ENCODE peak calls at places on chromosomes 13 and 19, in seven cellular contexts. I is IMR-90; Z is mucosa of descending colon; G is keratinocyte; Y is CD8-positive, alpha-beta T cell; R is GM12878; V is DND-41. O is an unnamed sample.

GRCh38 chr13:64371045-64371444 is 2859.1 kb downstream of the PCDH9 start:
- DNase-seq in G (no peak), Y (no peak), Z (no peak), R (no peak), V (no peak), I (peak; percentile 41), O (no peak)

GRCh38 chr13:39483326-39483725 is 119.7 kb downstream of the LHFPL6 start:
- DNase-seq in Y (no peak), I (peak; percentile 18), Z (no peak), V (no peak), R (no peak), G (no peak), O (no peak)

GRCh38 chr13:77325371-77325941 is 1.4 kb downstream of the MYCBP2 start:
- DNase-seq in Z (no peak), V (peak; percentile 33), R (no peak), G (no peak), Y (no peak), I (no peak), O (no peak)

GRCh38 chr19:48752511-48753365 is at the start of gene FUT1:
- DNase-seq in V (no peak), R (no peak), I (no peak), Z (peak; percentile 72), Y (peak; percentile 49), G (peak; percentile 48), O (peak; percentile 54)

GRCh38 chr13:23506821-23507210 is 63.4 kb upstream of the TNFRSF19 start:
- DNase-seq in G (no peak), V (no peak), Z (no peak), Y (no peak), I (peak; percentile 98), R (no peak), O (peak; percentile 51)

GRCh38 chr13:28531195-28531955 is 36.4 kb upstream of the FLT1 start:
- DNase-seq in V (no peak), G (no peak), R (no peak), I (peak; percentile 30), Z (peak; percentile 38), Y (no peak), O (peak; percentile 36)

GRCh38 chr13:110438211-110438610 is 123.3 kb downstream of the RAB20 start:
- DNase-seq in Z (no peak), G (no peak), I (no peak), R (no peak), V (no peak), Y (no peak), O (no peak)

GRCh38 chr13:95235199-95235726 is 66.0 kb downstream of the ABCC4 start:
- DNase-seq in V (no peak), R (no peak), G (no peak), I (no peak), Z (no peak), Y (no peak), O (no peak)

GRCh38 chr19:46979770-46980105 is 39.9 kb upstream of the NPAS1 start:
- DNase-seq in Y (no peak), I (no peak), Z (no peak), R (no peak), G (no peak), V (no peak), O (no peak)

GRCh38 chr19:9785367-9786331 is 17.1 kb upstream of the ZNF846 start:
- DNase-seq in Z (peak; percentile 99), G (peak; percentile 97), I (peak; percentile 92), Y (peak; percentile 97), R (peak; percentile 67), V (peak; percentile 96), O (peak; percentile 99)

GRCh38 chr13:109113427-109113826 is 484.0 kb downstream of the MYO16 start:
- DNase-seq in G (no peak), R (no peak), Y (no peak), I (no peak), Z (no peak), V (no peak), O (no peak)

GRCh38 chr13:102091231-102091630 is 310.6 kb downstream of the FGF14 start:
- DNase-seq in I (no peak), Z (no peak), V (no peak), G (no peak), R (no peak), Y (no peak), O (peak; percentile 18)

GRCh38 chr13:48493851-48494250 is 39.0 kb downstream of the RCBTB2 start:
- DNase-seq in V (no peak), Z (no peak), Y (no peak), I (peak; percentile 12), R (no peak), G (no peak), O (no peak)

GRCh38 chr19:10517760-10518443 is 655 bp upstream of the S1PR5 start:
- DNase-seq in Y (peak; percentile 59), G (no peak), V (no peak), Z (no peak), R (no peak), I (peak; percentile 15), O (peak; percentile 26)

GRCh38 chr13:77533875-77534788 is 1.4 kb upstream of the SCEL start:
- DNase-seq in V (no peak), R (no peak), G (no peak), Y (no peak), I (no peak), Z (no peak), O (no peak)

GRCh38 chr19:46886546-46887239 is 25.9 kb downstream of the ARHGAP35 start:
- DNase-seq in V (no peak), Y (no peak), Z (no peak), G (no peak), I (peak; percentile 30), R (no peak), O (no peak)

GRCh38 chr19:44725684-44726083 is 22.8 kb upstream of the BCL3 start:
- DNase-seq in R (no peak), I (no peak), G (no peak), V (no peak), Z (peak; percentile 77), Y (no peak), O (no peak)

GRCh38 chr19:10318807-10319426 is 3.1 kb upstream of the FDX2 start:
- DNase-seq in G (no peak), Z (no peak), Y (no peak), R (no peak), I (no peak), V (no peak), O (no peak)

GRCh38 chr13:114089341-114089740 is 43.1 kb downstream of the RASA3 start:
- DNase-seq in Y (no peak), G (no peak), Z (no peak), R (no peak), V (no peak), I (no peak), O (no peak)

GRCh38 chr13:23772717-23773116 is 116.5 kb downstream of the MIPEP start:
- DNase-seq in G (no peak), R (no peak), V (no peak), Y (no peak), I (no peak), Z (no peak), O (no peak)

GRCh38 chr13:99709134-99709533 is 207.9 kb downstream of the TM9SF2 start:
- DNase-seq in I (no peak), R (no peak), G (no peak), Z (no peak), Y (no peak), V (no peak), O (no peak)

DNA sequence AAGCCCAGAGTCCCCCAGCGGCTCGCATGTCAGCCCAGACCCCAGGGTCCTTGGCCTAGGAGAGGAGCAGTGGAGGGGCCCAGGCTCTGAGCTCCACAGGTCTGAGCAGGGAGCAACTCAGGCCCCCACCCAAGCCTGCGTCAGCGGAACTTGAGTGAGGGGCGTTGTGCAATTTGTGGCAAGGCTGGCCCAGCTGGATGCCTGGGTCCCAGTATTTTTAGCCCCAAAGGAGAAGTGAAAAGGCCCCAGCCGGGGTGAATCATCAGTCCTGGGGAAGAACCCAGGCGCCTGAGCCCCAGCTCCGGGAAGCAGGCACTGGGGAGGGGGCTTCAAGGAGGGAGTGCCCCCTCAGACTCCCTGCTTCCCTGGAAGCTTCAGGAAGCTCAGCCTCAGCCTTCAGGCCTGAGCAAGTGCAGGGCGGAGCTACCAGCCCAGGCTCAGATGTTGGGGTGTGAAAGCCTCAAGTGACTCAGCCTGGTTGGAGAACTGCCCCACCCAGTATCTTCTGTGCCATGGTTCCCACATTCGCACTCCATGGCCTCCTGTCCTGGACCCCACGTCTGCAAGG is 7.2 kb downstream of the MED29 start:
- DNase-seq in G (no peak), R (no peak), I (peak; percentile 84), V (no peak), Z (peak; percentile 85), Y (peak; percentile 68), O (no peak)
- H3K4me1 ChIP-seq in G (peaks cover 40% of the 10 kb centered on the region), R (peaks cover 56% of the 10 kb centered on the region), I (peaks cover 24% of the 10 kb centered on the region), V (peaks cover 40% of the 10 kb centered on the region), Z (peaks cover 52% of the 10 kb centered on the region), Y (peaks cover 55% of the 10 kb centered on the region), O (peaks cover 22% of the 10 kb centered on the region)

GRCh38 chr19:51259348-51260245 is 8.7 kb downstream of the SIGLECL1 start:
- DNase-seq in Y (no peak), G (no peak), Z (peak; percentile 37), R (peak; percentile 12), V (peak; percentile 37), I (peak; percentile 22), O (peak; percentile 41)
- TF ChIP-seq CTCF in Y (peak; percentile 61), G (peak; percentile 81), Z (no peak), R (peak; percentile 87), V (peak; percentile 80), I (peak; percentile 46), O (peak; percentile 82)

DNA sequence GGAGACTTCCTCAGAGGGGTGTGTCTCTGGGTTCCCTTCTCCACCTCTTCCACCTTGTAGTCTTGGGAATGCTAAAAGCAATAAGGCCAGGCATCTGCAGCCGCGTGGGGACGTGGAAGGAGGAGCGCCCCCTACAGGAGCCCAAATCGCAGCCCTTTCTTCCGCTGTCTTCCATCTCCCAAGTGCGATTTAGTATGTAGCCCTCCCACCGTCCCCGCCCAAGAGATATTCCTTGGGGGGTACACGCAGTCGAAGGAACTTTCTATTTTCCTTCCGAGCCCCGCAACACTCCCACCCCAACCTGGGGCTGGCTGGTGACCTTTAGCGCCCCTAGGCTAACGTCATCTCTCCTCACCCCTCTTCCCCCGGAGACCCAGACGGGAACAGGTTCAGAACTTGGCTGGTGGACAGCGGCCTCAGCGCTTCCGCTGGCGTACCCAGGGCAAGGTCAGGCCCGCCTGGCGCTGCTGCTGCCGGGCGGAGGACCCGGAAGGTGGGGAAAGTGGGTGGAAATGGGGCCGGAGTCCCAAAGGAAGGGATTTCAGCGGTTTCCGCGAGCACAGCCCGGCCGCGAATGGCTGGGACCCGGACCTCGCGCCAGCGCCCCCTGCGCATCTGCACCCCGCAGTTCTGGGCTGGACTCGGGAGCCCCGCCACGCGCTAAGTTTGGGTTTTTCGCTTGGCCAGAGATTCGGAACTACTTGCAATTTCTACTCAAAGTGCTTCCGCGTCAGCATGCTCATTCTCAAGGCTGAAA is 2.1 kb upstream of the PCDH8 start:
- DNase-seq in R (no peak), V (no peak), I (peak; percentile 7), Y (no peak), G (no peak), Z (peak; percentile 80), O (peak; percentile 68)
- H3K4me3 ChIP-seq in R (peak overlapping the region; percentile 58), V (no peak overlapping the region), I (peak overlapping the region; percentile 51), Y (peak overlapping the region; percentile 29), G (peak overlapping the region; percentile 77), Z (peak overlapping the region; percentile 19), O (peak overlapping the region; percentile 79)

DNA sequence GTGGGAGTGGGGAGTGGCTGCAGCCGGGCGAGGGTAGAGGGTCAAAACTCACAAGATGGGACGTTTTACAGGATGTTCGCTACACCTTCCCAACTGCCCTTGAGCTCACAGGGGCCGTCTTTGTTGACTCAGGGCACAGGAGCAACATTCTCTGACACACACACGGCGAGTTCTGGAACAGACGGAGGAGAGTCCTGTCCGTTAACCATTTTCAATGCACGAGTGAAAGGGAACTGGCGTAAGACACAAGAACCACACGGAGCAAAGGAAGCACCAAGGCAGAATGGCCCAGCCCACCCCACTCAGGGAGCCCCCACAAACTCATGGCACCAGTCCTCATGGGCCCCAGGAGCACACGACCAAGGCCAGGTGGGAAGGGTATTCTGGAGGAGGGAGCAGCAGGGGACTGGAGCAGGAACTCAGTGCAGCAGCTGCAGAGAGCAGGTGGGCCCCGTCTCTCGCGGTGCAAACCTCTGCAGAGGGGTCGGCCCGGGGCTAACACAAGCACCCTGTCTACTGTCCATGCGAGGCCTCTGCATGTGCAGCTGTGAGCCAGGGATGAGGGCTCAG is 37.9 kb upstream of the ISYNA1 start:
- DNase-seq in G (no peak), Z (no peak), I (no peak), Y (no peak), V (no peak), R (no peak), O (no peak)
- H3K4me1 ChIP-seq in G (peaks cover 28% of the 10 kb centered on the region), Z (peaks cover 60% of the 10 kb centered on the region), I (peaks cover 37% of the 10 kb centered on the region), Y (peaks cover 56% of the 10 kb centered on the region), V (no peaks in the 10 kb centered on the region), R (peaks cover 33% of the 10 kb centered on the region), O (peaks cover 10% of the 10 kb centered on the region)

O was measured in BE2C.